ENCODE peak calls at places on chromosome 10, in five cellular contexts. O is ACHN, C is SK-MEL-5, J is right cardiac atrium, E is uterus. A is an unnamed sample.

GRCh38 chr10:101441539-101442455 is 87.8 kb downstream of the BTRC start:
- DNase-seq in O (peak), C (peak), J (peak), E (no peak), A (no peak)

GRCh38 chr10:5663692-5664427 is 2.5 kb downstream of the ASB13 start:
- DNase-seq in O (no peak), C (no peak), J (no peak), E (no peak), A (no peak)

GRCh38 chr10:72175166-72175565 is 40.6 kb upstream of the ANAPC16 start:
- DNase-seq in O (no peak), C (no peak), J (no peak), E (no peak), A (no peak)

GRCh38 chr10:73908853-73909611 is 1.9 kb upstream of the PLAU start:
- DNase-seq in O (peak), C (peak), J (no peak), E (peak), A (peak)

GRCh38 chr10:650691-651615 is 38.5 kb downstream of the DIP2C start:
- DNase-seq in O (no peak), C (no peak), J (no peak), E (no peak), A (no peak)

GRCh38 chr10:125911990-125912389 is 15.6 kb downstream of the FANK1 start:
- DNase-seq in O (no peak), C (no peak), J (no peak), E (no peak), A (no peak)

GRCh38 chr10:88991161-88991899 is 732 bp downstream of the FAS start:
- DNase-seq in O (peak), C (peak), J (peak), E (peak), A (peak)

GRCh38 chr10:95785942-95786669 is 30.1 kb downstream of the ENTPD1 start:
- DNase-seq in O (no peak), C (no peak), J (no peak), E (no peak), A (no peak)

GRCh38 chr10:72096115-72097000 is 8.0 kb upstream of the SPOCK2 start:
- DNase-seq in O (peak), C (no peak), J (no peak), E (no peak), A (no peak)

GRCh38 chr10:48604039-48604407 is 850 bp downstream of the ARHGAP22 start:
- DNase-seq in O (no peak), C (no peak), J (no peak), E (no peak), A (no peak)

GRCh38 chr10:23217471-23217870 is 25.4 kb downstream of the PTF1A start:
- DNase-seq in O (no peak), C (no peak), J (no peak), E (no peak), A (no peak)

GRCh38 chr10:99551158-99551557 is 18.4 kb downstream of the NKX2-3 start:
- DNase-seq in O (no peak), C (peak), J (no peak), E (no peak), A (no peak)

GRCh38 chr10:16505168-16505567 is 16.5 kb downstream of the C1QL3 start:
- DNase-seq in O (no peak), C (no peak), J (no peak), E (no peak), A (no peak)